ENCODE peak calls at places on chromosomes 6 and 20, in six cellular contexts. Y is upper lobe of right lung, O is tibial nerve, X is AG10803, S is GM20000, V is cardiac fibroblast. G is an unnamed sample.

GRCh38 chr20:48620486-48621255 is 207.1 kb downstream of the PREX1 start:
- DNase-seq in S (peak; percentile 87), O (peak; percentile 79), X (peak; percentile 69), V (peak; percentile 93), Y (peak; percentile 92), G (peak; percentile 94)

GRCh38 chr20:59159091-59159821 is 4.4 kb upstream of the ZNF831 start:
- DNase-seq in O (no peak), Y (no peak), V (no peak), X (no peak), S (no peak), G (no peak)

GRCh38 chr6:22569281-22570184 is at the start of gene HDGFL1:
- DNase-seq in S (no peak), Y (peak; percentile 48), O (no peak), X (no peak), V (no peak), G (no peak)

GRCh38 chr6:104572901-104573300 is 286.8 kb downstream of the HACE1 start:
- DNase-seq in S (no peak), X (no peak), V (no peak), O (no peak), Y (no peak), G (no peak)

GRCh38 chr6:14092861-14093789 is 24.4 kb upstream of the CD83 start:
- DNase-seq in Y (no peak), S (no peak), O (no peak), X (no peak), V (no peak), G (no peak)

GRCh38 chr20:32155017-32155965 is 45.8 kb downstream of the TM9SF4 start:
- DNase-seq in V (peak; percentile 93), X (peak; percentile 77), S (peak; percentile 49), Y (peak; percentile 94), O (peak; percentile 66), G (no peak)

GRCh38 chr20:36860339-36860738 is 15.6 kb upstream of the TLDC2 start:
- DNase-seq in O (no peak), S (no peak), V (no peak), X (no peak), Y (no peak), G (no peak)

GRCh38 chr6:47456536-47456975 is 21.0 kb upstream of the CD2AP start:
- DNase-seq in V (no peak), X (no peak), S (no peak), O (no peak), Y (no peak), G (no peak)

GRCh38 chr20:32681175-32682084 is 7.7 kb upstream of the C20orf203 start:
- DNase-seq in V (peak; percentile 6), Y (no peak), S (no peak), O (no peak), X (no peak), G (peak; percentile 83)

GRCh38 chr6:23633986-23634385 is 492.0 kb upstream of the NRSN1 start:
- DNase-seq in V (no peak), X (no peak), S (no peak), O (no peak), Y (no peak), G (no peak)

GRCh38 chr6:16840725-16841124 is 79.5 kb upstream of the ATXN1 start:
- DNase-seq in V (no peak), Y (no peak), O (no peak), S (peak; percentile 48), X (no peak), G (no peak)

GRCh38 chr20:8404912-8405635 is 273.0 kb downstream of the PLCB1 start:
- DNase-seq in V (no peak), X (no peak), O (peak; percentile 11), S (no peak), Y (no peak), G (no peak)

GRCh38 chr6:10268111-10268510 is 146.8 kb downstream of the TFAP2A start:
- DNase-seq in Y (no peak), X (no peak), S (no peak), V (no peak), O (no peak), G (no peak)

GRCh38 chr6:145175470-145175869 is 559.9 kb downstream of the EPM2A start:
- DNase-seq in V (no peak), S (no peak), O (no peak), X (no peak), Y (no peak), G (no peak)

GRCh38 chr6:138618168-138618567 is 118.9 kb upstream of the NHSL1 start:
- DNase-seq in X (peak; percentile 58), V (no peak), Y (no peak), S (no peak), O (no peak), G (no peak)

GRCh38 chr6:156934054-156934424 is 156.9 kb downstream of the ARID1B start:
- DNase-seq in S (no peak), V (no peak), X (no peak), Y (no peak), O (no peak), G (no peak)

GRCh38 chr6:156928972-156929371 is 151.8 kb downstream of the ARID1B start:
- DNase-seq in X (no peak), O (no peak), Y (no peak), V (no peak), S (no peak), G (no peak)

GRCh38 chr6:156931283-156931682 is 154.1 kb downstream of the ARID1B start:
- DNase-seq in S (no peak), V (no peak), Y (no peak), O (no peak), X (no peak), G (no peak)

GRCh38 chr6:156935000-156935399 is 157.8 kb downstream of the ARID1B start:
- DNase-seq in S (no peak), Y (no peak), V (no peak), X (no peak), O (no peak), G (no peak)

DNA sequence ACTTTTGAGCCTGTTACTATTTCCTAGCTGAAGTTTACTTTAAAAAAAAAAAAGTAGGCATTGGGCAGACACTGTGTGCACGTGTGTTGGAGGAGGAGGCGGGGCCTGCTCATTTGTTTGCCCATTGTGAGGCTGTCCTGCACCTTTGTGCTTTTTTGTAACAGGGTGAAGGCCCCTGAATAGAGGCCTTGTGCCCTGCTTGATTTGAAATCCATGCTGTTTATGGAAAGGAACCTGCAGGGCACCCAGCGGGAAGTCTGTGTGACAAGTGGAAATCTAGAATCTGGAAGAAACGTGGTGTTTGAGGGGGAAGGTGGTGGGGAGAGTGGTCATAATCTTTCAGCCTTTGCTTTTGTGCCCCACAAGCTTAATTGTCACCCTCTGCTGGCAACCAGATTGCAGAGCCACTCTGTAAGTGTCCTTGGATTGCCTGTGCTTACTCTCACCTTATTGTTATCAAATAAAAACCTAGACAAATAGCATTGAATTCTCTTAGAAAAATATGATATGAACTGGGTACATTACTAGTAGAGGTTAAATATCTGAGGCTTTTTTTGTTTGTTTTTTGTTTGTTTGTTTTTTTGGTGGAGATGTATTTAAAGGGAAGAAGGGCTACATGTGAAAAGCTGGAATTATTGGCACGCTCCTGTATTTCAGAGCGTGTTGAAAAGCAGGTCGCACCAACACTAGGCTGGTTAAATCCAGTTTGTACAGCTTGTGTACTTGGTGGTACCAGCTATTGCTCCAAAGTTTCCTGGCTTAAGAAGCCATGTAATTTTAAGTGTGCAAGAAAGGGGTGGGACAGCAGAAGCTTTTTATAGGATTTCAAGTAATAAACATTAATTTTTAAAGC is 156.2 kb downstream of the ARID1B start:
- DNase-seq in S (no peak), X (no peak), O (no peak), V (no peak), Y (peak; percentile 77), G (no peak)
- TF ChIP-seq CTCF in S (no peak), X (no peak), O (no peak), V (no peak), Y (no peak), G (peak; percentile 36)

DNA sequence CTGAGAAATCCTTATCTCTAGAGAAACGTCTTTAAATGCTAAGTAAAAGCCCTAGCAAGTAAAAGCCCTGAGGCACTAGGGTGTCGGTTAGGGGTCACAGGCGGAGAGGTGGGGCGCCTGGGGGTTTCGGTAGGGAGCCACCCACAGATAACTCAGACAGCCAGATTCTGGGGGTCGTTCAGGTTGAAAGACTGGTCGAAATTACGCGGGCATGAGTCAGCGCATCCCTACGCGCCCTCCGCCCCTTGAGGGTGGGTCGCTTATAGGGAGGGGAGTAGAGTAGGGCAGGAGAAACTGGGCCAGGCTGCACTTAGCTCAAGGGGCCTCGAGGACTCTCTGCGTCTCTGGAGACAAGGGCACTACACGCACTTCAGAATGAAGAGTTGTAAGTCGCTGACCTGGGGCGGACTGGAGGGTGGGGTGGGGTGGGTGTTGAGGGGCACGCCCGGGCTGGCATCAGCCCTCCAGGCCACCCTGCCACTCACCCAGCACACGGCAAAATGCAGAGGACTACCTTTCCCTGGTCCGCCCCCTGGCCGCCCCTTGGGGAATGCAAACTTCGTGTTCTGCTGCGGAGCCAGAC is 598 bp upstream of the PPT2 start:
- DNase-seq in X (no peak), S (no peak), O (no peak), Y (peak; percentile 76), V (no peak), G (no peak)
- TF ChIP-seq CTCF in X (peak; percentile 30), S (no peak), O (no peak), Y (peak; percentile 20), V (peak; percentile 23), G (peak; percentile 48)

DNA sequence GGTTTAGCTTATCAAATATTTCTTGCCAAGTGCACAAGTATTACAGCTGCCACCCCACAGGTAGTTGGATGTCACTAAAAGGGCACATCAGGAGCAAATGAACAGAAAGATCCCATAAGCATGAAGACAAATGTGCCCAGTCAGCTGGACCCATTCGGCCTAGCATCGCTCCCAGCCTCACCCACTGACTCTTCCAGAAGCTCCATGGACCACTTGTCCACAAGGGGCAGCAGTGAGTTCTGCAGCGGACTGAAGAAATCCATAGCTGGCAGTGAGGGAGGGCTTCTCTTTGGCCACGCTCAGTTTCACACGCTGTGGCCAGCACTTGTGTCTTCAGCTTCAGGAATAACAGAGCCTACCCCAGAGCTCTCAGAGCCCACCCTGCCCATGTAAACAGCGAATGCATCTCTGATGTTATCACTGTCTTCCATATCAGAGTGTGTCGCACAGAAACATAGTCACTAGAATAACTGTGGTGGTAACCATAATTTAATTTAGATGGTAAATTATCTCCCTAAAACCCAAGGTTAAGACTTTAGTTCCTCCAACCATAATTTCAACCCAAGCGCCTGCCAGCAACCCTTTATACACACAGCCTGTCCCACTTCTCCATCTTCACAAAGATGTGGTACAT is 15.8 kb downstream of the CGA start:
- DNase-seq in X (peak; percentile 59), V (peak; percentile 68), S (peak; percentile 66), Y (peak; percentile 70), O (peak; percentile 68), G (peak; percentile 72)
- TF ChIP-seq CTCF in X (peak; percentile 97), V (peak; percentile 97), S (peak; percentile 95), Y (peak; percentile 87), O (peak; percentile 50), G (peak; percentile 93)

DNA sequence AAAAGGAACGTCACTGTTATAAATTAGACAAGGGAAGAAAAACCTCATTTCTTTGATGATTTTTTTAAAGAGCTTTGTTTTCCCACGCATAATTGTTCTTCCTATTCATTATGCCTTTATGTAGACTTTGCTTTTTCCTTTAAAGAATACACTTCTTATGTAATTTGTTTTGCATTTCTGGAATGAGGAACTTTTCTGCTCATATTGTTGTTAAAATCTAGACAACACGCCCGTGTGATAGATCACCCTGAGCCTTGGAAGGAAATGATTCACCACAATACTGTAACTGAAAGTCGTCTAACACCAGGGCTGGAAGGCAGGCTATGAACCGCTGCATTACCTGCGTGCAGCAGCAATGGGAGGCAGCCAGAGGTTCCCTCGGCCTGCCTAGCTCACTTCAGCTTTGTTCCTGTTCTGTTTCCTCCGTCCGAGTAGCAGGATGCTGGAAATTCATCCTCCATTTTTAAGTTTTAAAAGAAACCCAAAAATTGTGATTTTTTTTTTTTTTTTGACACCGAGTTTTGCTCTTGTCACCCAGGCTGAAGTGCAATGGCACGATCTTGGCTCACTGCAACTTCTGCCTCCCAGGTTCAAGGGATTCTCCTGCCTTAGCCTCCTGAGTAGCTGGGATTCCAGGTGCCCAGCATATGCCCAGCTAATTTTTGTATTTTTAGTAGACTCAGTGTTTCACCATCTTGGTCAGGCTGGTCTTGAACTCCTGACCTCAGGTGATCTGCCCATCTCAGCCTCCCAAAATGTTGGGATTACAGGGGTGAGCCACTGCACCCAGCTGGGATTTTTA is 49.6 kb upstream of the ZNF217 start:
- DNase-seq in Y (no peak), V (peak; percentile 73), O (no peak), X (peak; percentile 80), S (peak; percentile 75), G (no peak)
- TF ChIP-seq CTCF in Y (no peak), V (no peak), O (no peak), X (no peak), S (no peak), G (no peak)

G was measured in type B pancreatic cell.